ENCODE peak calls at places on chromosomes 4 and X, in seven cellular contexts. A is K562, D is heart left ventricle, U is upper lobe of left lung, S is Peyer's patch, O is IMR-90, F is esophagus squamous epithelium. B is an unnamed sample.

GRCh38 chrX:77527233-77528001 is 80.2 kb downstream of the FGF16 start:
- DNase-seq in A (peak; percentile 37), D (peak; percentile 56), U (no peak), S (no peak), O (no peak), F (no peak), B (no peak)

GRCh38 chrX:84046403-84046984 is 141.5 kb downstream of the RPS6KA6 start:
- DNase-seq in A (peak; percentile 4), D (no peak), U (peak; percentile 20), S (peak; percentile 51), O (peak; percentile 38), F (no peak), B (no peak)

GRCh38 chr4:22462693-22463092 is 53.2 kb downstream of the ADGRA3 start:
- DNase-seq in A (no peak), D (no peak), U (no peak), S (no peak), O (no peak), F (no peak), B (no peak)

GRCh38 chr4:39342731-39343130 is 23.4 kb downstream of the RFC1 start:
- DNase-seq in A (no peak), D (no peak), U (no peak), S (no peak), O (no peak), F (no peak), B (no peak)

GRCh38 chr4:26701786-26702227 is 117.9 kb downstream of the TBC1D19 start:
- DNase-seq in A (peak; percentile 18), D (no peak), U (no peak), S (no peak), O (peak; percentile 70), F (no peak), B (no peak)

GRCh38 chr4:142696334-142697122 is 149.6 kb downstream of the INPP4B start:
- DNase-seq in A (no peak), D (peak; percentile 35), U (no peak), S (peak; percentile 60), O (no peak), F (no peak), B (no peak)

GRCh38 chr4:81807927-81808672 is 336.4 kb upstream of the RASGEF1B start:
- DNase-seq in A (no peak), D (no peak), U (no peak), S (no peak), O (no peak), F (no peak), B (no peak)

GRCh38 chr4:177737387-177737965 is 295.2 kb upstream of the AGA start:
- DNase-seq in A (no peak), D (no peak), U (no peak), S (no peak), O (peak; percentile 30), F (no peak), B (no peak)

GRCh38 chrX:101595739-101596419 is 21.9 kb downstream of the ARMCX6 start:
- DNase-seq in A (peak; percentile 18), D (no peak), U (no peak), S (no peak), O (peak; percentile 75), F (no peak), B (no peak)

GRCh38 chrX:51242212-51242611 is 90.4 kb upstream of the NUDT10 start:
- DNase-seq in A (no peak), D (no peak), U (no peak), S (no peak), O (no peak), F (no peak), B (no peak)

GRCh38 chr4:112736718-112737135 is 99.8 kb downstream of the LARP7 start:
- DNase-seq in A (no peak), D (no peak), U (no peak), S (no peak), O (no peak), F (no peak), B (no peak)

GRCh38 chr4:182808673-182809416 is 108.3 kb downstream of the DCTD start:
- DNase-seq in A (no peak), D (no peak), U (no peak), S (no peak), O (peak; percentile 24), F (no peak), B (no peak)

GRCh38 chr4:21645776-21646175 is 302.8 kb downstream of the KCNIP4 start:
- DNase-seq in A (no peak), D (no peak), U (no peak), S (no peak), O (no peak), F (no peak), B (no peak)

GRCh38 chr4:24103434-24104168 is 213.8 kb upstream of the PPARGC1A start:
- DNase-seq in A (no peak), D (no peak), U (no peak), S (no peak), O (peak; percentile 58), F (no peak), B (no peak)

GRCh38 chrX:397575-397974 is 10.9 kb upstream of the PPP2R3B start:
- DNase-seq in A (no peak), D (no peak), U (no peak), S (no peak), O (peak; percentile 46), F (no peak), B (no peak)

GRCh38 chrX:13485167-13485566 is 84.2 kb upstream of the EGFL6 start:
- DNase-seq in A (no peak), D (no peak), U (no peak), S (no peak), O (no peak), F (no peak), B (no peak)

GRCh38 chrX:105191878-105192277 is 28.6 kb downstream of the TEX13A start:
- DNase-seq in A (no peak), D (no peak), U (no peak), S (no peak), O (no peak), F (no peak), B (no peak)
- TF ChIP-seq CTCF in A (no peak), D (peak; percentile 11), U (peak; percentile 17), S (no peak), O (no peak), F (no peak), B (no peak)

GRCh38 chrX:119693032-119693995 is at the start of gene SEPTIN6:
- DNase-seq in A (peak; percentile 80), D (peak; percentile 87), U (peak; percentile 76), S (peak; percentile 93), O (peak; percentile 52), F (peak; percentile 38), B (peak; percentile 94)
- TF ChIP-seq POLR2A in A (peak; percentile 80), D (no peak), U (no peak), S (peak; percentile 48), O (peak; percentile 72), F (no peak), B (no peak)

GRCh38 chrX:71254092-71254941 is at the start of gene ZMYM3:
- DNase-seq in A (peak; percentile 92), D (peak; percentile 92), U (peak; percentile 87), S (peak; percentile 91), O (peak; percentile 76), F (peak; percentile 11), B (peak; percentile 71)

GRCh38 chrX:71253253-71254091 is 468 bp downstream of the ZMYM3 start:
- DNase-seq in A (peak; percentile 66), D (peak; percentile 68), U (no peak), S (peak; percentile 52), O (peak; percentile 13), F (no peak), B (no peak)

GRCh38 chrX:71252221-71252620 is 1.7 kb downstream of the ZMYM3 start:
- DNase-seq in A (no peak), D (no peak), U (no peak), S (no peak), O (no peak), F (no peak), B (no peak)

GRCh38 chrX:71251456-71251973 is 2.4 kb downstream of the ZMYM3 start:
- DNase-seq in A (no peak), D (no peak), U (no peak), S (no peak), O (no peak), F (no peak), B (no peak)

DNA sequence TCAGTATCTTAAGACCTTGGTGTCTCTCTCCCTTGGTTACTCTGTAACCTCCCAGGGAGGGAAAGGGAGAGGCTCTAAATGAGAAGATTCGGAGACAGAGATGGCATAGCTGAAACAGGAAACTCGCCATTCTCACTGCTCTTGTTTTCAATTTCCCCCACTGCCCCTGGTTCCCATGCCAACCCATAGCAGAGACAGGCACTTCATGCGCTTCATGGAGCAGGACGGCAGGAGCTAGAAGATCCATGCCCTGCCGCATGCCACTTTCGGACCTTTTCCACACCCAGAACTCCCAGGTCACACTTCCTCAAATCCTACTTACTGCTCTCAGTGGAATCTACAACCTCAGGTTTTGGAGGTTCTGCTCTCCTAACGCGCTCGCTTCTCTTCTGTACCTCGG is 3.1 kb downstream of the ZMYM3 start:
- DNase-seq in A (no peak), D (no peak), U (no peak), S (no peak), O (no peak), F (no peak), B (no peak)
- H3K4me3 ChIP-seq in A (no peak overlapping the region), D (no peak overlapping the region), U (no peak overlapping the region), S (no peak overlapping the region), O (no peak overlapping the region), F (no peak overlapping the region), B (no peak overlapping the region)

GRCh38 chr4:28463184-28463690 is 1602.6 kb downstream of the STIM2 start:
- DNase-seq in A (no peak), D (no peak), U (no peak), S (no peak), O (peak; percentile 9), F (no peak), B (no peak)

GRCh38 chr4:28464823-28465222 is 1604.2 kb downstream of the STIM2 start:
- DNase-seq in A (no peak), D (no peak), U (no peak), S (no peak), O (no peak), F (no peak), B (no peak)

DNA sequence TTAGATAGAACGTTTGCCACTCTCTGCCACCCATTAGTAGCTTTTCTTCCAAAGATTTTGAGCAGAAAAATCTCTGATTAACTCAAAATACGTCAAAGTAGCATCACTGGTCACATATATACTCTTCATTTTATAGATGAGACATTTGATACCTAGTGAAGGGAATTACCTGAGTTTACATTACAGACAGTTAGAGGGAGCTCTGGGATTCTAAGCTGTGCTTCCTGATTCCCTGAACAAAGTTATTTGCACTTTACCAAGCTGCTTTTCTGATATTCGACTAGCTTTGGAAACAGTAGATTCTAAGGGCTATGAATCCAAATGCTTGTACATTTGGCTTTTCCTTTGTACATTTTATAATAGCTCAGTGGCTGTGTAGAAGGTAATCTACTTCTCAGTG is 1602.1 kb downstream of the STIM2 start:
- DNase-seq in A (no peak), D (no peak), U (no peak), S (no peak), O (peak; percentile 4), F (no peak), B (no peak)
- TF ChIP-seq CTCF in A (no peak), D (no peak), U (no peak), S (no peak), O (no peak), F (no peak), B (no peak)